ENCODE peak calls at places on chromosome 20, in seven cellular contexts. One of them, this sample, is unnamed.

GRCh38 chr20:25468126-25469075 is 60.9 kb downstream of the GINS1 start:
- DNase-seq in osteoblast: no peak
- DNase-seq in GM12865: no peak
- DNase-seq in right lobe of liver: peak; percentile 35
- DNase-seq in coronary artery: no peak
- DNase-seq in astrocyte of the spinal cord: no peak
- DNase-seq in tibial artery: no peak
- DNase-seq in this sample: no peak

GRCh38 chr20:18645851-18646250 is 58.0 kb downstream of the DTD1 start:
- DNase-seq in right lobe of liver: no peak
- DNase-seq in coronary artery: no peak
- DNase-seq in tibial artery: no peak
- DNase-seq in astrocyte of the spinal cord: no peak
- DNase-seq in GM12865: no peak
- DNase-seq in osteoblast: no peak
- DNase-seq in this sample: no peak

GRCh38 chr20:39302312-39302711 is 340.2 kb downstream of the DHX35 start:
- DNase-seq in osteoblast: no peak
- DNase-seq in right lobe of liver: no peak
- DNase-seq in tibial artery: no peak
- DNase-seq in GM12865: peak; percentile 34
- DNase-seq in astrocyte of the spinal cord: no peak
- DNase-seq in coronary artery: no peak
- DNase-seq in this sample: no peak

GRCh38 chr20:64121586-64121985 is 14.2 kb upstream of the NPBWR2 start:
- DNase-seq in right lobe of liver: no peak
- DNase-seq in osteoblast: peak; percentile 9
- DNase-seq in astrocyte of the spinal cord: no peak
- DNase-seq in tibial artery: no peak
- DNase-seq in coronary artery: no peak
- DNase-seq in GM12865: no peak
- DNase-seq in this sample: no peak

GRCh38 chr20:51574248-51575033 is 31.9 kb upstream of the NFATC2 start:
- DNase-seq in tibial artery: no peak
- DNase-seq in right lobe of liver: no peak
- DNase-seq in osteoblast: no peak
- DNase-seq in coronary artery: no peak
- DNase-seq in GM12865: no peak
- DNase-seq in astrocyte of the spinal cord: no peak
- DNase-seq in this sample: no peak

GRCh38 chr20:40254023-40254772 is 434.8 kb downstream of the MAFB start:
- DNase-seq in osteoblast: no peak
- DNase-seq in coronary artery: no peak
- DNase-seq in tibial artery: no peak
- DNase-seq in astrocyte of the spinal cord: no peak
- DNase-seq in GM12865: no peak
- DNase-seq in right lobe of liver: no peak
- DNase-seq in this sample: no peak

GRCh38 chr20:50915424-50915823 is 15.8 kb downstream of the ADNP start:
- DNase-seq in osteoblast: peak; percentile 35
- DNase-seq in coronary artery: no peak
- DNase-seq in GM12865: no peak
- DNase-seq in astrocyte of the spinal cord: no peak
- DNase-seq in right lobe of liver: no peak
- DNase-seq in tibial artery: no peak
- DNase-seq in this sample: no peak

GRCh38 chr20:48679603-48680002 is 148.2 kb downstream of the PREX1 start:
- DNase-seq in coronary artery: no peak
- DNase-seq in astrocyte of the spinal cord: no peak
- DNase-seq in right lobe of liver: peak; percentile 33
- DNase-seq in tibial artery: no peak
- DNase-seq in GM12865: peak; percentile 56
- DNase-seq in osteoblast: peak; percentile 15
- DNase-seq in this sample: no peak

GRCh38 chr20:3560578-3560977 is 89.8 kb downstream of the ATRN start:
- DNase-seq in GM12865: no peak
- DNase-seq in osteoblast: no peak
- DNase-seq in right lobe of liver: no peak
- DNase-seq in coronary artery: no peak
- DNase-seq in tibial artery: no peak
- DNase-seq in astrocyte of the spinal cord: no peak
- DNase-seq in this sample: no peak

GRCh38 chr20:1191289-1191688 is 6.5 kb upstream of the TMEM74B start:
- DNase-seq in right lobe of liver: no peak
- DNase-seq in tibial artery: no peak
- DNase-seq in osteoblast: no peak
- DNase-seq in GM12865: no peak
- DNase-seq in coronary artery: no peak
- DNase-seq in astrocyte of the spinal cord: no peak
- DNase-seq in this sample: no peak

GRCh38 chr20:50568549-50568942 is 58.4 kb downstream of the PTPN1 start:
- DNase-seq in GM12865: no peak
- DNase-seq in tibial artery: no peak
- DNase-seq in right lobe of liver: no peak
- DNase-seq in coronary artery: no peak
- DNase-seq in astrocyte of the spinal cord: no peak
- DNase-seq in osteoblast: no peak
- DNase-seq in this sample: no peak

GRCh38 chr20:24693466-24694156 is 224.2 kb downstream of the SYNDIG1 start:
- DNase-seq in GM12865: no peak
- DNase-seq in tibial artery: no peak
- DNase-seq in astrocyte of the spinal cord: no peak
- DNase-seq in osteoblast: peak; percentile 45
- DNase-seq in coronary artery: peak; percentile 64
- DNase-seq in right lobe of liver: no peak
- DNase-seq in this sample: no peak

GRCh38 chr20:49666906-49667305 is 46.8 kb downstream of the B4GALT5 start:
- DNase-seq in GM12865: no peak
- DNase-seq in right lobe of liver: no peak
- DNase-seq in tibial artery: no peak
- DNase-seq in coronary artery: no peak
- DNase-seq in astrocyte of the spinal cord: no peak
- DNase-seq in osteoblast: no peak
- DNase-seq in this sample: no peak

DNA sequence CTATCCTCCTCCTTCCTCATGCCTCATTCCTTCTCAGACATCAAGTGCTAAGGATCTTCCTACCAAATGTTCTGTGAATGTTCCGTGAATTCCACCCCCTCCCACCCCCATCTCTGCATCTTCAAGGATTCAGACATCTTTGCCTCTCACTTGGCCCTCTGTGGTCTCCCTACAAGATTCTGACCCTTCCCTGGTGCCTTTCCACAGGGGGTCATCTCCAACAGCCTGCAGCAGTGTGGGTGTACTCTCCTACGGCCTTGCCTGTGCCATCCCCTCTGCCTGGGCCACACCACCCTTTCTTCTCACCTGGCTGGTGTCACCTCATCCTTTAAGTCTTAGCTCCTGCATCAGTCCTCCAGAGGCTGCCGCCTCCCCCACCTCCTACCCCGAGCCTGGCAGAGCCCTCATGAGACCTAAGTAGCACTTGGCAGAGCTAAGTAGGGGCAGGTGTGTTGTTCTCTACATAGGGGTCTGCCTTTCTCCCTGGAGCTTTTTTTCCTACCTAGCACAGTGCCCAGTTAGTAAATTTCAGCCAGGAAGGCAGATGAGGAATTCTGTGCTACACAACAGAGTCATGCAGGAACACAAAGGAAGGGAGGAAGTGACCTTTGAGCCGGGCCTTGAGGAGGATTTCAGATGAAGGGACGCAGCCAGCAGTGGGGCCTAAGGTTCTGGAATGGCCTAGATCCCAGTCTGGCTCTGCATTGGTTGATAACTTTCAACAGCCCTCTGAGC is 43.1 kb downstream of the TM9SF4 start:
- DNase-seq in astrocyte of the spinal cord: no peak
- DNase-seq in coronary artery: peak; percentile 40
- DNase-seq in GM12865: no peak
- DNase-seq in osteoblast: no peak
- DNase-seq in right lobe of liver: peak; percentile 20
- DNase-seq in tibial artery: no peak
- DNase-seq in this sample: no peak
- H3K4me3 ChIP-seq in astrocyte of the spinal cord: no peak overlapping the region
- H3K4me3 ChIP-seq in coronary artery: no peak overlapping the region
- H3K4me3 ChIP-seq in GM12865: no peak overlapping the region
- H3K4me3 ChIP-seq in osteoblast: no peak overlapping the region
- H3K4me3 ChIP-seq in right lobe of liver: no peak overlapping the region
- H3K4me3 ChIP-seq in tibial artery: no peak overlapping the region
- H3K4me3 ChIP-seq in this sample: no peak overlapping the region

GRCh38 chr20:53943522-53944291 is 126.7 kb downstream of the BCAS1 start:
- DNase-seq in astrocyte of the spinal cord: peak; percentile 58
- DNase-seq in GM12865: peak; percentile 57
- DNase-seq in tibial artery: no peak
- DNase-seq in right lobe of liver: no peak
- DNase-seq in osteoblast: peak; percentile 58
- DNase-seq in coronary artery: peak; percentile 17
- DNase-seq in this sample: no peak
- TF ChIP-seq CTCF in astrocyte of the spinal cord: peak; percentile 62
- TF ChIP-seq CTCF in GM12865: peak; percentile 44
- TF ChIP-seq CTCF in tibial artery: peak; percentile 50
- TF ChIP-seq CTCF in right lobe of liver: peak; percentile 65
- TF ChIP-seq CTCF in osteoblast: peak; percentile 72
- TF ChIP-seq CTCF in coronary artery: peak; percentile 39
- TF ChIP-seq CTCF in this sample: peak; percentile 34

GRCh38 chr20:59747671-59748515 is 143.6 kb downstream of the PHACTR3 start:
- DNase-seq in GM12865: no peak
- DNase-seq in tibial artery: no peak
- DNase-seq in right lobe of liver: no peak
- DNase-seq in coronary artery: no peak
- DNase-seq in osteoblast: peak; percentile 50
- DNase-seq in astrocyte of the spinal cord: no peak
- DNase-seq in this sample: no peak

GRCh38 chr20:59749293-59749680 is 144.9 kb downstream of the PHACTR3 start:
- DNase-seq in right lobe of liver: no peak
- DNase-seq in astrocyte of the spinal cord: peak; percentile 14
- DNase-seq in GM12865: no peak
- DNase-seq in coronary artery: no peak
- DNase-seq in tibial artery: no peak
- DNase-seq in osteoblast: peak; percentile 87
- DNase-seq in this sample: no peak

GRCh38 chr20:59750209-59750840 is 146.0 kb downstream of the PHACTR3 start:
- DNase-seq in tibial artery: no peak
- DNase-seq in coronary artery: no peak
- DNase-seq in right lobe of liver: no peak
- DNase-seq in GM12865: no peak
- DNase-seq in osteoblast: no peak
- DNase-seq in astrocyte of the spinal cord: no peak
- DNase-seq in this sample: no peak

GRCh38 chr20:59751075-59751711 is 146.9 kb downstream of the PHACTR3 start:
- DNase-seq in GM12865: peak; percentile 86
- DNase-seq in tibial artery: peak; percentile 60
- DNase-seq in osteoblast: peak; percentile 94
- DNase-seq in astrocyte of the spinal cord: peak; percentile 5
- DNase-seq in right lobe of liver: peak; percentile 69
- DNase-seq in coronary artery: no peak
- DNase-seq in this sample: peak; percentile 19

DNA sequence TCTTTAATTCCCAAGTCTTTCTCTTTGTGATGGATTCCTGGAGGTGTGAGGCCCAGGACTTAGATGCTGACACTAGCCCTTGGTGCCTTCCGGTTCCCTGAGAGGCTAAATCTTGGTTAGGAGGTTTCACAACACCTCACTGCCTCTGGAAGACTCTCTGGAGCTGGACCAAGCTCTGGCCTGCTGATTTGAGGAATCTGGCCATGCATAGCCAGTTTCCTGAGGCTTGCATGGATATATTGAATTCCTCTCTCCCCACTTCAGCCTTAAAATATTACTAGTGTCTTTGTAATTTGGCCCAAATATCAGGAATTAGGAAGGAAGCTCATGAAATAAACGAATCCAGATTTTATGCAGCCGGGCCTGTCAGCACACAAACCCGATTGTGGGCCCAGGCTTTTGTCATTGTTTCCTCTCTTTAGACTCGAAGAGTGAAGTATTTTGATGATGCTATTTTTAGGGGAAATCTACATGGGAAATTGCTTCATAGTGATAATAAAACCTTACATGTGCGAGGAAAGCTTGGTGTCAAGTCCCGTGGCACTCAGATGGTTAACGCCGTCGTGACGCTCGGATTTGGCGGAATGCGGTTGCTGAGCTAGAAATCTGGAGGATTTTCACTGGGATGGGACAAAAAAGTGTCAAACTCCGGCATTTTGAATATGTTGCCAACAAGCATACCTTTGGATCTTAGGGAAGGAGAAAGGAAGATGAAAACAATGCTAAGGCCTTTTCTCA is 144.4 kb downstream of the PHACTR3 start:
- DNase-seq in coronary artery: no peak
- DNase-seq in osteoblast: peak; percentile 81
- DNase-seq in GM12865: no peak
- DNase-seq in right lobe of liver: no peak
- DNase-seq in astrocyte of the spinal cord: peak; percentile 0
- DNase-seq in tibial artery: peak; percentile 35
- DNase-seq in this sample: no peak
- H3K4me3 ChIP-seq in coronary artery: no peak overlapping the region
- H3K4me3 ChIP-seq in osteoblast: no peak overlapping the region
- H3K4me3 ChIP-seq in GM12865: no peak overlapping the region
- H3K4me3 ChIP-seq in right lobe of liver: no peak overlapping the region
- H3K4me3 ChIP-seq in astrocyte of the spinal cord: no peak overlapping the region
- H3K4me3 ChIP-seq in tibial artery: no peak overlapping the region
- H3K4me3 ChIP-seq in this sample: no peak overlapping the region

GRCh38 chr20:33915726-33916331 is 77.9 kb upstream of the RALY start:
- DNase-seq in astrocyte of the spinal cord: no peak
- DNase-seq in coronary artery: no peak
- DNase-seq in right lobe of liver: peak; percentile 64
- DNase-seq in osteoblast: no peak
- DNase-seq in GM12865: peak; percentile 55
- DNase-seq in tibial artery: no peak
- DNase-seq in this sample: no peak
- TF ChIP-seq CTCF in astrocyte of the spinal cord: peak; percentile 47
- TF ChIP-seq CTCF in coronary artery: no peak
- TF ChIP-seq CTCF in right lobe of liver: peak; percentile 65
- TF ChIP-seq CTCF in osteoblast: peak; percentile 47
- TF ChIP-seq CTCF in GM12865: peak; percentile 78
- TF ChIP-seq CTCF in tibial artery: peak; percentile 10
- TF ChIP-seq CTCF in this sample: peak; percentile 39

GRCh38 chr20:17227199-17227535 is 327 bp downstream of the PCSK2 start:
- DNase-seq in right lobe of liver: no peak
- DNase-seq in tibial artery: no peak
- DNase-seq in astrocyte of the spinal cord: no peak
- DNase-seq in GM12865: no peak
- DNase-seq in osteoblast: peak; percentile 30
- DNase-seq in coronary artery: no peak
- DNase-seq in this sample: no peak
- H3K4me3 ChIP-seq in right lobe of liver: no peak overlapping the region
- H3K4me3 ChIP-seq in tibial artery: peak overlapping the region; percentile 40
- H3K4me3 ChIP-seq in astrocyte of the spinal cord: no peak overlapping the region
- H3K4me3 ChIP-seq in GM12865: no peak overlapping the region
- H3K4me3 ChIP-seq in osteoblast: no peak overlapping the region
- H3K4me3 ChIP-seq in coronary artery: peak overlapping the region; percentile 65
- H3K4me3 ChIP-seq in this sample: no peak overlapping the region